ENCODE peak calls at places on chromosomes 12 and 14, in seven cellular contexts. One of them, this sample, is unnamed. For H3K4me1, the result is how much of the 10 kb centered on the place peaks cover.

GRCh38 chr12:126883737-126884136 is 1383.2 kb upstream of the TMEM132C start:
- DNase-seq in OCI-LY7: no peak
- DNase-seq in vagina: no peak
- DNase-seq in uterus: no peak
- DNase-seq in adrenal gland: no peak
- DNase-seq in CD4-positive, alpha-beta memory T cell: no peak
- DNase-seq in stomach: no peak
- DNase-seq in this sample: no peak

GRCh38 chr14:51157012-51157411 is 62.1 kb upstream of the TRIM9 start:
- DNase-seq in OCI-LY7: peak
- DNase-seq in vagina: no peak
- DNase-seq in uterus: no peak
- DNase-seq in adrenal gland: no peak
- DNase-seq in CD4-positive, alpha-beta memory T cell: no peak
- DNase-seq in stomach: no peak
- DNase-seq in this sample: no peak

GRCh38 chr14:105313381-105314286 is 914 bp upstream of the PACS2 start:
- DNase-seq in OCI-LY7: peak
- DNase-seq in vagina: no peak
- DNase-seq in uterus: peak
- DNase-seq in adrenal gland: no peak
- DNase-seq in CD4-positive, alpha-beta memory T cell: no peak
- DNase-seq in stomach: peak
- DNase-seq in this sample: no peak

GRCh38 chr14:21974741-21975140 is 301.1 kb upstream of the OR4E1 start:
- DNase-seq in OCI-LY7: no peak
- DNase-seq in vagina: no peak
- DNase-seq in uterus: no peak
- DNase-seq in adrenal gland: no peak
- DNase-seq in CD4-positive, alpha-beta memory T cell: peak
- DNase-seq in stomach: no peak
- DNase-seq in this sample: peak

GRCh38 chr14:33454707-33455106 is 496.2 kb downstream of the EGLN3 start:
- DNase-seq in OCI-LY7: no peak
- DNase-seq in vagina: no peak
- DNase-seq in uterus: no peak
- DNase-seq in adrenal gland: no peak
- DNase-seq in CD4-positive, alpha-beta memory T cell: no peak
- DNase-seq in stomach: no peak
- DNase-seq in this sample: no peak

GRCh38 chr14:93430889-93431670 is at the start of gene UNC79:
- DNase-seq in OCI-LY7: no peak
- DNase-seq in vagina: no peak
- DNase-seq in uterus: no peak
- DNase-seq in adrenal gland: peak
- DNase-seq in CD4-positive, alpha-beta memory T cell: no peak
- DNase-seq in stomach: no peak
- DNase-seq in this sample: no peak

GRCh38 chr14:29627141-29627540 is 300.5 kb downstream of the PRKD1 start:
- DNase-seq in OCI-LY7: no peak
- DNase-seq in vagina: no peak
- DNase-seq in uterus: no peak
- DNase-seq in adrenal gland: no peak
- DNase-seq in CD4-positive, alpha-beta memory T cell: no peak
- DNase-seq in stomach: no peak
- DNase-seq in this sample: no peak

GRCh38 chr14:104752338-104752734 is 611 bp upstream of the SIVA1 start:
- DNase-seq in OCI-LY7: no peak
- DNase-seq in vagina: no peak
- DNase-seq in uterus: peak
- DNase-seq in adrenal gland: no peak
- DNase-seq in CD4-positive, alpha-beta memory T cell: no peak
- DNase-seq in stomach: no peak
- DNase-seq in this sample: no peak

GRCh38 chr14:104355101-104355691 is 216.8 kb downstream of the KIF26A start:
- DNase-seq in OCI-LY7: no peak
- DNase-seq in vagina: no peak
- DNase-seq in uterus: peak
- DNase-seq in adrenal gland: no peak
- DNase-seq in CD4-positive, alpha-beta memory T cell: no peak
- DNase-seq in stomach: no peak
- DNase-seq in this sample: no peak

GRCh38 chr14:65164825-65165135 is 62.5 kb upstream of the MAX start:
- DNase-seq in OCI-LY7: no peak
- DNase-seq in vagina: no peak
- DNase-seq in uterus: no peak
- DNase-seq in adrenal gland: no peak
- DNase-seq in CD4-positive, alpha-beta memory T cell: no peak
- DNase-seq in stomach: no peak
- DNase-seq in this sample: no peak

GRCh38 chr12:51383281-51383905 is 7.8 kb downstream of the GALNT6 start:
- DNase-seq in OCI-LY7: peak
- DNase-seq in vagina: no peak
- DNase-seq in uterus: no peak
- DNase-seq in adrenal gland: no peak
- DNase-seq in CD4-positive, alpha-beta memory T cell: no peak
- DNase-seq in stomach: no peak
- DNase-seq in this sample: no peak

GRCh38 chr14:100422556-100423420 is 99.6 kb downstream of the SLC25A47 start:
- DNase-seq in OCI-LY7: no peak
- DNase-seq in vagina: no peak
- DNase-seq in uterus: no peak
- DNase-seq in adrenal gland: no peak
- DNase-seq in CD4-positive, alpha-beta memory T cell: no peak
- DNase-seq in stomach: no peak
- DNase-seq in this sample: no peak

GRCh38 chr12:55850893-55851292 is 8.2 kb upstream of the MMP19 start:
- DNase-seq in OCI-LY7: no peak
- DNase-seq in vagina: no peak
- DNase-seq in uterus: no peak
- DNase-seq in adrenal gland: no peak
- DNase-seq in CD4-positive, alpha-beta memory T cell: no peak
- DNase-seq in stomach: no peak
- DNase-seq in this sample: no peak

GRCh38 chr12:50665170-50665569 is 98.7 kb upstream of the ATF1 start:
- DNase-seq in OCI-LY7: no peak
- DNase-seq in vagina: no peak
- DNase-seq in uterus: no peak
- DNase-seq in adrenal gland: no peak
- DNase-seq in CD4-positive, alpha-beta memory T cell: no peak
- DNase-seq in stomach: no peak
- DNase-seq in this sample: no peak

GRCh38 chr12:48882325-48882687 is 16.6 kb upstream of the RND1 start:
- DNase-seq in OCI-LY7: no peak
- DNase-seq in vagina: no peak
- DNase-seq in uterus: no peak
- DNase-seq in adrenal gland: no peak
- DNase-seq in CD4-positive, alpha-beta memory T cell: no peak
- DNase-seq in stomach: peak
- DNase-seq in this sample: no peak

GRCh38 chr12:125114365-125115141 is 49.3 kb downstream of the AACS start:
- DNase-seq in OCI-LY7: no peak
- DNase-seq in vagina: no peak
- DNase-seq in uterus: no peak
- DNase-seq in adrenal gland: no peak
- DNase-seq in CD4-positive, alpha-beta memory T cell: no peak
- DNase-seq in stomach: no peak
- DNase-seq in this sample: no peak

GRCh38 chr12:125110641-125111360 is 45.6 kb downstream of the AACS start:
- DNase-seq in OCI-LY7: no peak
- DNase-seq in vagina: no peak
- DNase-seq in uterus: no peak
- DNase-seq in adrenal gland: no peak
- DNase-seq in CD4-positive, alpha-beta memory T cell: no peak
- DNase-seq in stomach: no peak
- DNase-seq in this sample: no peak

GRCh38 chr12:125113263-125113662 is 48.0 kb downstream of the AACS start:
- DNase-seq in OCI-LY7: no peak
- DNase-seq in vagina: no peak
- DNase-seq in uterus: no peak
- DNase-seq in adrenal gland: no peak
- DNase-seq in CD4-positive, alpha-beta memory T cell: no peak
- DNase-seq in stomach: no peak
- DNase-seq in this sample: no peak

GRCh38 chr12:125111403-125111802 is 46.2 kb downstream of the AACS start:
- DNase-seq in OCI-LY7: no peak
- DNase-seq in vagina: no peak
- DNase-seq in uterus: no peak
- DNase-seq in adrenal gland: no peak
- DNase-seq in CD4-positive, alpha-beta memory T cell: no peak
- DNase-seq in stomach: no peak
- DNase-seq in this sample: no peak

DNA sequence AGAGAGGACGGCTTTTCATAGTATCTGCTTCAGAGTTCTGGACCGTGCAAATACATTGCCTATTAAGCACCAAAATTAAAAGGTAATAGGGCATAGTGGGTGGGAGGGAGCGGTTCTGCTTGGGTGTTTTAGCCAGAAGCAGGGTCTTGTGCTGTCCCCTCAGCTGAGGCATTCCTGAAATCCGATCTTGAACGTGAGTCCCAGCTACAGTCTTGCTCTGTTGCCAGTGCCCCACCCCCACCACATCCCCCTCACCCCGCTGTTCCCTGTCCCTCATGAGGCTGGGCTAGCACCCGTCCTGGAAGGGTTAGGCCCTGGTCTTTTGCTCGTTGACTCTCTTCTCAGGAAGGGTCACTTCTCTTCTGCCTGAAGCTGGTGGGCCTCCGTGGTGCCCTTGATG is 48.6 kb downstream of the AACS start:
- DNase-seq in OCI-LY7: no peak
- DNase-seq in vagina: no peak
- DNase-seq in uterus: no peak
- DNase-seq in adrenal gland: no peak
- DNase-seq in CD4-positive, alpha-beta memory T cell: no peak
- DNase-seq in stomach: no peak
- DNase-seq in this sample: no peak
- H3K4me3 ChIP-seq in OCI-LY7: no peak
- H3K4me3 ChIP-seq in vagina: no peak
- H3K4me3 ChIP-seq in uterus: no peak
- H3K4me3 ChIP-seq in adrenal gland: no peak
- H3K4me3 ChIP-seq in CD4-positive, alpha-beta memory T cell: no peak
- H3K4me3 ChIP-seq in stomach: no peak
- H3K4me3 ChIP-seq in this sample: no peak

GRCh38 chr14:72699433-72699832 is 194.5 kb downstream of the DPF3 start:
- DNase-seq in OCI-LY7: no peak
- DNase-seq in vagina: no peak
- DNase-seq in uterus: no peak
- DNase-seq in adrenal gland: no peak
- DNase-seq in CD4-positive, alpha-beta memory T cell: no peak
- DNase-seq in stomach: no peak
- DNase-seq in this sample: no peak

GRCh38 chr14:72701610-72702009 is 192.3 kb downstream of the DPF3 start:
- DNase-seq in OCI-LY7: no peak
- DNase-seq in vagina: no peak
- DNase-seq in uterus: no peak
- DNase-seq in adrenal gland: no peak
- DNase-seq in CD4-positive, alpha-beta memory T cell: no peak
- DNase-seq in stomach: no peak
- DNase-seq in this sample: no peak

GRCh38 chr14:72700338-72701231 is 193.3 kb downstream of the DPF3 start:
- DNase-seq in OCI-LY7: no peak
- DNase-seq in vagina: no peak
- DNase-seq in uterus: no peak
- DNase-seq in adrenal gland: no peak
- DNase-seq in CD4-positive, alpha-beta memory T cell: no peak
- DNase-seq in stomach: no peak
- DNase-seq in this sample: no peak

GRCh38 chr14:72701232-72701555 is 192.7 kb downstream of the DPF3 start:
- DNase-seq in OCI-LY7: no peak
- DNase-seq in vagina: no peak
- DNase-seq in uterus: no peak
- DNase-seq in adrenal gland: no peak
- DNase-seq in CD4-positive, alpha-beta memory T cell: no peak
- DNase-seq in stomach: no peak
- DNase-seq in this sample: no peak

DNA sequence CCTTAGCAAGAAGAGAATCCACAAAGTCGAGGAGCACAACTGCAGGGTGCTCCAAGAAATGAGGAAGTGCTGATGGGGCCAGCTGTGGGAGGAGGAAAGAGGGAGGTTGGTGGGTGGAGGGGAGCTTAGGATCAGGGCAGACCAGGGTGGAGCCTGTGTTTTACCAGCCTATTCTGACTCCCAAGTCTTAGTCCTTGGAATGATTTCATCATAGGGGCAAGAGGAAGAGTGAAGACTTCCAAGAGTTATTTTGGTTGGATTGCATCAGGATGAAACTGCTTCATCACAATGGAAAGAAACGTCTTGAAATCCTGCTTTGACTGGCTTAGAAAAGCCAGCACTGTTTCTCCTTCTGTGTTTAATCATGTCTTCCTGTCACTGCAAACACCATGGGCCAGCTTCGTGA is 194.0 kb downstream of the DPF3 start:
- DNase-seq in OCI-LY7: no peak
- DNase-seq in vagina: no peak
- DNase-seq in uterus: no peak
- DNase-seq in adrenal gland: peak
- DNase-seq in CD4-positive, alpha-beta memory T cell: no peak
- DNase-seq in stomach: no peak
- DNase-seq in this sample: no peak
- H3K27ac ChIP-seq in OCI-LY7: no peak
- H3K27ac ChIP-seq in vagina: no peak
- H3K27ac ChIP-seq in uterus: no peak
- H3K27ac ChIP-seq in adrenal gland: peak
- H3K27ac ChIP-seq in CD4-positive, alpha-beta memory T cell: no peak
- H3K27ac ChIP-seq in stomach: no peak
- H3K27ac ChIP-seq in this sample: no peak

GRCh38 chr14:55579724-55580400 is at the start of gene KTN1:
- DNase-seq in OCI-LY7: peak
- DNase-seq in vagina: no peak
- DNase-seq in uterus: peak
- DNase-seq in adrenal gland: peak
- DNase-seq in CD4-positive, alpha-beta memory T cell: peak
- DNase-seq in stomach: peak
- DNase-seq in this sample: peak
- H3K4me1 ChIP-seq in OCI-LY7: under half
- H3K4me1 ChIP-seq in vagina: under half
- H3K4me1 ChIP-seq in uterus: under half
- H3K4me1 ChIP-seq in adrenal gland: under half
- H3K4me1 ChIP-seq in CD4-positive, alpha-beta memory T cell: under half
- H3K4me1 ChIP-seq in stomach: under half
- H3K4me1 ChIP-seq in this sample: under half

GRCh38 chr12:10554228-10554970 is 48.7 kb downstream of the EIF2S3B start:
- DNase-seq in OCI-LY7: peak
- DNase-seq in vagina: no peak
- DNase-seq in uterus: no peak
- DNase-seq in adrenal gland: no peak
- DNase-seq in CD4-positive, alpha-beta memory T cell: no peak
- DNase-seq in stomach: no peak
- DNase-seq in this sample: no peak
- H3K4me3 ChIP-seq in OCI-LY7: no peak
- H3K4me3 ChIP-seq in vagina: no peak
- H3K4me3 ChIP-seq in uterus: no peak
- H3K4me3 ChIP-seq in adrenal gland: no peak
- H3K4me3 ChIP-seq in CD4-positive, alpha-beta memory T cell: no peak
- H3K4me3 ChIP-seq in stomach: no peak
- H3K4me3 ChIP-seq in this sample: no peak

DNA sequence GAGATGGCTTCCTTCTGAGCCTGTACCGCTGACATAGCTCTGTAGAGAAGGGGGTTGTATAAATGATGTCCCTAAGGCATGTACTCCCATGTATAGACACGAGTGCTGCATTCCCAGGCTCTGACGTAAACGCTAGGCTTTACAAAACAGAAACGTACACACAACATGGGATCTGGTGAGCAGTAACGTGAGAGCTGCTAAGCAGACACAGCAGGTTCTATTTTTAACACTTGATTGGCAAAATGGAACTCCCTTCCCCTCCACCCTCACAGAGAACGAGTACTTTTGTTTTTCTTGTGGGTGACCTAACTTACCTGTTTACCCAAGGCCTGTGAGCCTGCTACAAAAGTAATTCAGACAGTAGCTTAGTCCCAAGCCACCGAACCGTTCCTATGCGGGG is 36.0 kb downstream of the ACADS start:
- DNase-seq in OCI-LY7: no peak
- DNase-seq in vagina: no peak
- DNase-seq in uterus: no peak
- DNase-seq in adrenal gland: no peak
- DNase-seq in CD4-positive, alpha-beta memory T cell: no peak
- DNase-seq in stomach: peak
- DNase-seq in this sample: no peak
- H3K27ac ChIP-seq in OCI-LY7: no peak
- H3K27ac ChIP-seq in vagina: peak
- H3K27ac ChIP-seq in uterus: peak
- H3K27ac ChIP-seq in adrenal gland: no peak
- H3K27ac ChIP-seq in CD4-positive, alpha-beta memory T cell: no peak
- H3K27ac ChIP-seq in stomach: peak
- H3K27ac ChIP-seq in this sample: no peak

This sample was measured in CD4-positive, CD25-positive, alpha-beta regulatory T cell.